ENCODE peak calls at places on chromosomes 16 and 17, in four cellular contexts. Q is ascending aorta, I is pancreas, M is uterus. U is an unnamed sample.

GRCh38 chr17:81967533-81968395 is 6.8 kb upstream of the NOTUM start:
- DNase-seq in Q (peak; percentile 79), I (peak; percentile 80), M (peak; percentile 56), U (peak; percentile 77)

GRCh38 chr17:12457493-12457892 is 208.2 kb upstream of the MYOCD start:
- DNase-seq in Q (no peak), I (no peak), M (no peak), U (peak; percentile 1)

GRCh38 chr16:49281481-49281842 is at the start of gene CBLN1:
- DNase-seq in Q (no peak), I (no peak), M (no peak), U (no peak)

GRCh38 chr17:42428141-42428944 is 5.3 kb upstream of the CAVIN1 start:
- DNase-seq in I (no peak), Q (peak; percentile 86), M (no peak), U (peak; percentile 97)

GRCh38 chr17:49850772-49851386 is 3.0 kb upstream of the TAC4 start:
- DNase-seq in I (peak; percentile 72), M (no peak), Q (peak; percentile 68), U (peak; percentile 65)

GRCh38 chr17:5035356-5035755 is at the start of gene SLC52A1:
- DNase-seq in Q (no peak), M (no peak), I (no peak), U (peak; percentile 24)

GRCh38 chr16:13441675-13442074 is 478.3 kb upstream of the ERCC4 start:
- DNase-seq in M (no peak), Q (no peak), I (no peak), U (no peak)

GRCh38 chr17:75535119-75535537 is 9.6 kb downstream of the LLGL2 start:
- DNase-seq in I (no peak), Q (no peak), M (no peak), U (no peak)

GRCh38 chr17:9676084-9676483 is 30.8 kb downstream of the USP43 start:
- DNase-seq in Q (no peak), I (no peak), M (no peak), U (peak; percentile 5)

GRCh38 chr16:87345721-87346424 is 28.7 kb upstream of the C16orf95 start:
- DNase-seq in Q (no peak), I (no peak), M (no peak), U (no peak)

GRCh38 chr16:87344931-87345631 is 27.9 kb upstream of the C16orf95 start:
- DNase-seq in M (peak; percentile 42), I (no peak), Q (no peak), U (no peak)

GRCh38 chr16:87342978-87343752 is 26.0 kb upstream of the C16orf95 start:
- DNase-seq in Q (no peak), M (no peak), I (no peak), U (no peak)

GRCh38 chr16:87343753-87344050 is 26.5 kb upstream of the C16orf95 start:
- DNase-seq in M (no peak), Q (no peak), I (no peak), U (no peak)

DNA sequence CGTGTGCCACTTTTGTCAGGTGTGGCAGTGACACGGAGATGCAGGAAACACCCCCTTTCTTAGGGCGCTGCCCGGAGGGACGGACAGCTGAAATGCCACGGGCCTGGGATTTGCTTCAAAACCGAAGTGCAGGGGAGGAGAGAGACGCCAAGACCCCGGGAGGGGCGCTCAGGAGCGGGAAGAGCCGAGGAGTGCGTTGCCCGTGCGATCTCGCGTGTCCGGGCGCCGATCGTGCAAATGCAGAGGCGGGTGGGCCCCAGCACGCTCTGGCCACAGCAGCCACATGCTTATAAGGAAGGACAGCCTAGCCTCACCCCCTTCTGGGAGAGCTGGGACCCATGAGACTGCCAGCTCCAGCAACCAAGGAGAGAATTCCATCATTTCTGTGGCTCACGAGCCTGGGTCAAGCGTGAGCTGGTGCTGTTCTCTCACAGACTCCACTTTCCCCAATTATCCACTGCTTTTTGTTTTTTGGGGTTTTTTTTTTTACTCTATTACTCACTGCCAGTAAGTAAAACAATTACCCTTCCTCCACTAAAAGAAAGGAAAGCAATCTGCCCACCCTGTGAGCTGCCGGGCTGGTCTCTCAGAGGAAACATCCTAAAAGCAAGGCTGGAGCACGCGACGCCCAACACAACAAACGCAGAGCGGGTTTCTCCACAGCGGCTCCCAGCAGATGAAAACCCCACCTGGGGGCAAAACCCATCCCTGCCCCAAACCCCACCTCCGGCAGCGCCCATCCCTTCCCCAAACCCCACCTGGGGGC is 27.2 kb upstream of the C16orf95 start:
- DNase-seq in I (no peak), Q (no peak), M (no peak), U (no peak)
- H3K27ac ChIP-seq in I (no peak overlapping the region), Q (no peak overlapping the region), M (peak overlapping the region; percentile 50), U (no peak overlapping the region)

GRCh38 chr16:88451586-88452484 is 1.2 kb upstream of the ZFPM1 start:
- DNase-seq in I (no peak), M (peak; percentile 37), Q (no peak), U (no peak)
- H3K36me3 ChIP-seq in I (no peaks in the 10 kb centered on the region), M (no peaks in the 10 kb centered on the region), Q (no peaks in the 10 kb centered on the region), U (no peaks in the 10 kb centered on the region)

DNA sequence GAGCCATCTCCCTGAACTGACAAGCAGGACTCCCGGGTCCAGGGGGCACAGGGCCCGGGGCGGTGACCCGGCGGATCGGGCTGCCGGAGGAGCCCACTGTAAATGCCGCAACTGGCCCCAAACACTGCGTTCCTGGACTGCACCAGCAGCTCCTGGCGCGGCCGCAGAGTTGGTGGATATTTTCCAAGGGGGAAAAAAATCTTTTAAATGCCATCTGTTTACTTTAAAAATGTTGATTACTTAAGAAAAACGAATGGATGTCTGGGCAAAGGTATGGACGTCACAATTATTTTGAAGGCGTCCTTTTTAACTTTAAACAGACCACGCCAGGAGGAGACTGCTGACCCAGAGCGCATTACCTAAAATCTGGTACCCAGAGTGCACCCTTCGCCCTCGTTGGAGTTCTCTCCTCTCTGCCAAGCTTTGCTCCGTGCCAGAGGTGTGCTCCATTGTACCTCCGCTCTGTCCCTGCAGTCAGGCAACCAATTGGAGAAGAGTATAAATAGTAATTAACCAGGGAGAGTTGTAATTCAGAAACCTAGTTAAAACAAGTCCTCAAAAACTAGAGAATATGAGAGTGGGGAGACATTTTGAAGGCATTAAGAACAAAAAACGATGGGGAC is 3.5 kb downstream of the HS3ST3B1 start:
- DNase-seq in I (no peak), M (no peak), Q (no peak), U (no peak)
- H3K27me3 ChIP-seq in I (no peaks in the 10 kb centered on the region), M (peaks cover 49% of the 10 kb centered on the region), Q (peaks cover 2% of the 10 kb centered on the region), U (no peaks in the 10 kb centered on the region)

GRCh38 chr16:87957296-87958069 is 6.2 kb downstream of the BANP start:
- DNase-seq in M (no peak), Q (no peak), I (no peak), U (no peak)

GRCh38 chr16:87954826-87955225 is 3.6 kb downstream of the BANP start:
- DNase-seq in M (no peak), Q (no peak), I (peak; percentile 77), U (no peak)

GRCh38 chr16:87956771-87957279 is 5.6 kb downstream of the BANP start:
- DNase-seq in I (no peak), M (no peak), Q (no peak), U (peak; percentile 41)

GRCh38 chr16:87955302-87956168 is 4.3 kb downstream of the BANP start:
- DNase-seq in Q (no peak), M (no peak), I (peak; percentile 36), U (peak; percentile 75)

DNA sequence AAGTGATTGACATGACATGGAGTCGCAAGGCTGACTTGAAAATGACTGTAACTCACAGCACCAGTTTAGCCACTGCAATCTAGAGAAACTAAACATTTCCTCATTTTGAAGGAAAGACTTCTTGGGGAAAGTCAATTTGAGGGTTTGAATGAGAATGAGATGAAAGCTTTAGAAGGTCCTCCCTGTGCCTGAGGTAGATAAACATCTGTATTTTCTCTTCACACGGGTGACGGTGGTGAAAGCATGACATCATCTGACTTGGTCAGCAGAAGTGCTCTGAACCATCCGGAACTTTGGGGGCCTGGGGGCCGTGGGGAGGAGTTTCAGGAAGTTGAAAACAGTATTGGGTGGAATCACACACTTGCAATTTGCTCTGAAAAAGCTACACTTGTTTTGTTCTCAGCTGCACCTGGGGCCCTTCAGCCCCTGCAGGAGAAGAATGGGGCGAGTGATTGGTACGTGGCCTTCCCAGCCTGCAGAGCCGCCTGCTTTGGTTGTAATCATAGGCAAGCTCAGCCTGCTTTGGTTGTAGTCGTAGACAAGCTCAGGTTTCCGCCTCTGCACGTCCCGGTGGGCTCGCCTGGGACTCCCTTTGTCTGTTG is 5.0 kb downstream of the BANP start:
- DNase-seq in Q (no peak), I (peak; percentile 55), M (no peak), U (peak; percentile 54)
- H3K27ac ChIP-seq in Q (peak overlapping the region; percentile 48), I (peak overlapping the region; percentile 90), M (peak overlapping the region; percentile 33), U (peak overlapping the region; percentile 26)

GRCh38 chr17:64546716-64547115 is 39.9 kb downstream of the CEP95 start:
- DNase-seq in Q (no peak), M (no peak), I (no peak), U (no peak)
- H3K36me3 ChIP-seq in Q (peaks cover 75% of the 10 kb centered on the region), M (no peaks in the 10 kb centered on the region), I (peaks cover 9% of the 10 kb centered on the region), U (peaks cover 98% of the 10 kb centered on the region)

GRCh38 chr17:48582750-48583069 is 4.6 kb upstream of the HOXB4 start:
- DNase-seq in M (no peak), Q (no peak), I (no peak), U (no peak)

GRCh38 chr17:48579738-48580543 is 1.8 kb upstream of the HOXB4 start:
- DNase-seq in Q (no peak), M (no peak), I (no peak), U (no peak)

GRCh38 chr17:48586355-48586924 is 3.6 kb downstream of the HOXB3 start:
- DNase-seq in I (peak; percentile 55), M (no peak), Q (no peak), U (no peak)

GRCh38 chr17:48587276-48588073 is 2.6 kb downstream of the HOXB3 start:
- DNase-seq in M (no peak), I (no peak), Q (no peak), U (no peak)

GRCh38 chr17:48583708-48584582 is 5.8 kb upstream of the HOXB4 start:
- DNase-seq in M (no peak), Q (no peak), I (no peak), U (no peak)
- H3K27me3 ChIP-seq in M (peaks cover 59% of the 10 kb centered on the region), Q (no peaks in the 10 kb centered on the region), I (peaks cover 31% of the 10 kb centered on the region), U (no peaks in the 10 kb centered on the region)

DNA sequence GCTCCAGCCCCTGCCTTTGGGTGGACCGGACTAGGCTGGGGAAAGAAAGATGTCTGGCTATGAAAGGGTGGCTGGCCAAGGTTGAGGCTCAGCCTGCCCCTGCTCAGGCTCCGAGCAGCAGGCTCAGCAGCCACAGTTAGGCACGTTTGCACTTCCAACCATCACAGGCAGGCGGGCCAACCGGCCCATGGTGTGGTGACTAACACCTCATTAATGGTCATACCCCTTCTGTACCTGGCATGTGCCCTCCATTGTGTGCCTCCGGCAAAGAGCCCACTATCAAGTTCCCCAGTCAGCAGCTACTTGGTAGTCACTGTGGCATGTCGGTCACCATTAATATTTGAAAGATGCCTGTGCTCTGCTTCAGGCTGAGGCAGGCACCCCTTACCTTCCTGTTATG is 6.7 kb downstream of the TBC1D24 start:
- DNase-seq in Q (no peak), M (no peak), I (no peak), U (no peak)
- H3K27ac ChIP-seq in Q (no peak overlapping the region), M (no peak overlapping the region), I (peak overlapping the region; percentile 72), U (no peak overlapping the region)

GRCh38 chr17:2362881-2363280 is 25.6 kb downstream of the SGSM2 start:
- DNase-seq in Q (no peak), M (no peak), I (no peak), U (no peak)
- H3K36me3 ChIP-seq in Q (peaks cover 39% of the 10 kb centered on the region), M (no peaks in the 10 kb centered on the region), I (no peaks in the 10 kb centered on the region), U (no peaks in the 10 kb centered on the region)